ENCODE peak calls at places on chromosomes 16 and 17, in four cellular contexts. N is GM23338, Q is MM.1S, V is neural progenitor cell. M is an unnamed sample.

GRCh38 chr17:44394833-44395232 is 5.4 kb upstream of the ITGA2B start:
- DNase-seq in N (no peak), Q (no peak), V (no peak), M (no peak)

GRCh38 chr17:61551255-61551742 is 39.7 kb downstream of the NACA2 start:
- DNase-seq in N (peak; percentile 61), Q (peak; percentile 30), V (peak; percentile 31), M (peak; percentile 50)

GRCh38 chr16:4356820-4357219 is 5.7 kb upstream of the PAM16 start:
- DNase-seq in N (no peak), Q (no peak), V (no peak), M (no peak)

GRCh38 chr16:5500526-5500925 is 402.9 kb upstream of the EEF2KMT start:
- DNase-seq in N (no peak), Q (no peak), V (no peak), M (no peak)

GRCh38 chr16:53991181-53992056 is 287.5 kb downstream of the FTO start:
- DNase-seq in N (peak; percentile 12), Q (no peak), V (peak; percentile 11), M (no peak)

GRCh38 chr16:2152695-2153506 is 2.7 kb upstream of the TRAF7 start:
- DNase-seq in N (peak; percentile 37), Q (peak; percentile 19), V (peak; percentile 33), M (peak; percentile 90)

GRCh38 chr17:7750321-7750821 is 32.8 kb downstream of the DNAH2 start:
- DNase-seq in N (no peak), Q (no peak), V (no peak), M (peak; percentile 86)

GRCh38 chr17:29958947-29959657 is 17.7 kb downstream of the EFCAB5 start:
- DNase-seq in N (no peak), Q (no peak), V (no peak), M (no peak)

GRCh38 chr16:2285731-2286191 is 17.8 kb upstream of the RNPS1 start:
- DNase-seq in N (no peak), Q (no peak), V (no peak), M (peak; percentile 87)

GRCh38 chr17:44610331-44610730 is 45.9 kb upstream of the MEIOC start:
- DNase-seq in N (no peak), Q (no peak), V (no peak), M (no peak)

GRCh38 chr17:17186551-17187505 is 19.3 kb downstream of the PLD6 start:
- DNase-seq in N (no peak), Q (no peak), V (no peak), M (peak; percentile 62)

GRCh38 chr17:49447603-49448325 is 33.1 kb upstream of the PHB1 start:
- DNase-seq in N (no peak), Q (no peak), V (no peak), M (peak; percentile 85)

GRCh38 chr16:14510939-14511797 is 118.9 kb downstream of the PARN start:
- DNase-seq in N (no peak), Q (no peak), V (no peak), M (no peak)

GRCh38 chr17:42629420-42630009 is 20.0 kb downstream of the TUBG1 start:
- DNase-seq in N (no peak), Q (no peak), V (no peak), M (peak; percentile 5)

GRCh38 chr17:7854851-7855642 is at the start of gene TMEM88:
- DNase-seq in N (peak; percentile 83), Q (no peak), V (peak; percentile 96), M (no peak)

GRCh38 chr17:5585814-5586558 is 1.7 kb upstream of the NLRP1 start:
- DNase-seq in N (peak; percentile 38), Q (no peak), V (no peak), M (peak; percentile 35)

GRCh38 chr16:82386771-82387170 is 216.7 kb upstream of the MPHOSPH6 start:
- DNase-seq in N (no peak), Q (no peak), V (no peak), M (no peak)

GRCh38 chr17:82805823-82806222 is 34.0 kb downstream of the ZNF750 start:
- DNase-seq in N (no peak), Q (no peak), V (no peak), M (peak; percentile 42)

GRCh38 chr16:17070882-17071592 is 399.7 kb downstream of the XYLT1 start:
- DNase-seq in N (peak; percentile 79), Q (peak; percentile 93), V (peak; percentile 57), M (no peak)

GRCh38 chr16:70433456-70434103 is 5.3 kb downstream of the ST3GAL2 start:
- DNase-seq in N (no peak), Q (no peak), V (no peak), M (peak; percentile 95)

GRCh38 chr17:4858068-4858879 is 25.1 kb downstream of the MINK1 start:
- DNase-seq in N (peak; percentile 70), Q (no peak), V (peak; percentile 87), M (peak; percentile 55)

GRCh38 chr16:12484987-12485386 is 318.7 kb downstream of the CPPED1 start:
- DNase-seq in N (no peak), Q (no peak), V (no peak), M (no peak)

GRCh38 chr16:64892843-64893242 is 229.0 kb downstream of the CDH11 start:
- DNase-seq in N (no peak), Q (no peak), V (no peak), M (peak; percentile 66)

GRCh38 chr17:16975744-16976625 is 4.1 kb upstream of the TNFRSF13B start:
- DNase-seq in N (no peak), Q (peak; percentile 59), V (no peak), M (no peak)

GRCh38 chr16:11675561-11676511 is 7.6 kb downstream of the SNN start:
- DNase-seq in N (peak; percentile 40), Q (peak; percentile 62), V (no peak), M (no peak)

GRCh38 chr16:10729649-10730048 is 14.0 kb upstream of the NUBP1 start:
- DNase-seq in N (peak; percentile 35), Q (no peak), V (peak; percentile 16), M (peak; percentile 78)

GRCh38 chr16:990516-991291 is 9.1 kb downstream of the SOX8 start:
- DNase-seq in N (no peak), Q (no peak), V (peak; percentile 30), M (no peak)

GRCh38 chr16:81786868-81787267 is 7.8 kb downstream of the PLCG2 start:
- DNase-seq in N (no peak), Q (no peak), V (no peak), M (no peak)

GRCh38 chr17:32882029-32882428 is 5.1 kb upstream of the MYO1D start:
- DNase-seq in N (no peak), Q (no peak), V (no peak), M (peak; percentile 32)

GRCh38 chr17:3978421-3979275 is 14.4 kb upstream of the ATP2A3 start:
- DNase-seq in N (no peak), Q (no peak), V (no peak), M (peak; percentile 63)

GRCh38 chr17:76492989-76493501 is 8.2 kb downstream of the RHBDF2 start:
- DNase-seq in N (no peak), Q (peak; percentile 81), V (no peak), M (peak; percentile 98)

GRCh38 chr16:48559462-48560211 is 50.3 kb downstream of the N4BP1 start:
- DNase-seq in N (peak; percentile 42), Q (no peak), V (no peak), M (no peak)

GRCh38 chr17:72702998-72703397 is 389.5 kb downstream of the SLC39A11 start:
- DNase-seq in N (no peak), Q (no peak), V (no peak), M (no peak)

GRCh38 chr17:75738218-75738802 is 17.1 kb downstream of the ITGB4 start:
- DNase-seq in N (no peak), Q (no peak), V (no peak), M (peak; percentile 94)

GRCh38 chr17:79075433-79075805 is 795 bp downstream of the ENGASE start:
- DNase-seq in N (peak; percentile 29), Q (no peak), V (no peak), M (peak; percentile 39)

GRCh38 chr16:69936751-69937211 is 14.4 kb upstream of the CLEC18A start:
- DNase-seq in N (no peak), Q (no peak), V (no peak), M (peak; percentile 65)

GRCh38 chr17:77521076-77521475 is 380.3 kb downstream of the SEC14L1 start:
- DNase-seq in N (no peak), Q (no peak), V (no peak), M (no peak)

GRCh38 chr16:23874613-23875294 is 39.0 kb downstream of the PRKCB start:
- DNase-seq in N (no peak), Q (no peak), V (no peak), M (no peak)

GRCh38 chr17:58913971-58914769 is 158.5 kb downstream of the PPM1E start:
- DNase-seq in N (no peak), Q (no peak), V (no peak), M (no peak)

GRCh38 chr16:27984121-27984520 is 79.4 kb downstream of the GSG1L start:
- DNase-seq in N (no peak), Q (no peak), V (no peak), M (no peak)
- H2AFZ ChIP-seq in N (no peak overlapping the region), Q (no peak overlapping the region), V (no peak overlapping the region), M (no peak overlapping the region)

GRCh38 chr17:1730004-1730344 is 5.5 kb downstream of the WDR81 start:
- DNase-seq in N (no peak), Q (no peak), V (no peak), M (no peak)
- H3K27ac ChIP-seq in N (no peak overlapping the region), Q (no peak overlapping the region), V (no peak overlapping the region), M (no peak overlapping the region)

GRCh38 chr16:31250782-31251384 is 8.9 kb upstream of the ITGAM start:
- DNase-seq in N (no peak), Q (no peak), V (no peak), M (peak; percentile 63)

GRCh38 chr16:31246296-31246695 is 13.5 kb upstream of the ITGAM start:
- DNase-seq in N (no peak), Q (no peak), V (no peak), M (no peak)

GRCh38 chr16:31243734-31244670 is 15.8 kb upstream of the ITGAM start:
- DNase-seq in N (no peak), Q (no peak), V (no peak), M (no peak)

GRCh38 chr16:31251435-31251834 is 8.3 kb upstream of the ITGAM start:
- DNase-seq in N (no peak), Q (no peak), V (no peak), M (no peak)

GRCh38 chr16:31248344-31248743 is 11.4 kb upstream of the ITGAM start:
- DNase-seq in N (no peak), Q (no peak), V (no peak), M (no peak)
- H2AFZ ChIP-seq in N (no peak overlapping the region), Q (no peak overlapping the region), V (no peak overlapping the region), M (no peak overlapping the region)

DNA sequence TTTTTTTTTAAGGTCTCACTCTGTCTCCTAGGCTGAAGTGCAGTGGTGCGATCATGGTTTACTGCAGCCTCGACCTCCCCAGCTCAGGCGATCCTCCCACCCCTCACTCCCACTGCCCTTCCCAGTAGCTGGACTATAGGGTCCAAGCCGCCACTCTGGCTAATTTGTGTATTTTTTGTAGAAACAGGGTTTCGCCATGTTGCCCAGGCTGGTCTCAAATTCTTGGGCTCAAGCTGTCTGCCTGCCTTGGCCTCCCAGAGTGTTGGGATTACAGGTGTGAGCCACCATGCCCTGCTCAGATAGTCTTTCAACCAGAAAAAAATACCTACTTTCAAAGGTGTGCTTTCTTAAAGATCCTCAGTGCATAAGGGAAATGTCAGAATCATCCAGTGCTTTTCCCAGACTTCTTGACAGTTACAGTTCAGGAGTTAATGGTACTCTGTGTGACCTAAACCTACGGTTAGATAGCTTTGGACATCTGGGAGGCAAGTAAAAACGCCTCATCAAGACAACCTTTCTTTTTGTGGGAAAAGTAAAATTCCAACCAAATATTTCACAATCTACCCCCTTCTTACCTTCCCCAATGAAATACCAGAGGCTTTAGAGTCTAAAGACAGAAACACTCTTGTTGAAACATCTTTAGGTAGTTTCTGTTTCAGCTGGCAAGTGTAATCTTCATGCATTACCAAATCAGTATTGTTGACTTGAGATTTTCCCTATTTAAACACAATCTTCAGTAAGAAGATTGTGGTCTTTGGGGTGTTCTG is 6.8 kb downstream of the RSPRY1 start:
- DNase-seq in N (no peak), Q (peak; percentile 10), V (no peak), M (no peak)
- H3K27ac ChIP-seq in N (peak overlapping the region; percentile 16), Q (peak overlapping the region; percentile 20), V (no peak overlapping the region), M (peak overlapping the region; percentile 89)

GRCh38 chr16:83802135-83802534 is 5.6 kb upstream of the HSBP1 start:
- DNase-seq in N (peak; percentile 80), Q (no peak), V (no peak), M (no peak)
- H2AFZ ChIP-seq in N (no peak overlapping the region), Q (no peak overlapping the region), V (peak overlapping the region; percentile 60), M (peak overlapping the region; percentile 70)